ENCODE peak calls at places on chromosome 3, in six cellular contexts. Z is RKO; A is BJ; P is stimulated activated CD8-positive, alpha-beta memory T cell treated with anti-CD3 and anti-CD28 coated beads, Interleukin-4, amount 100 ng/mL, for 1 hour; W is left cardiac atrium; G is HS-27A. X is an unnamed sample.

GRCh38 chr3:190877925-190878324 is 15.4 kb upstream of the GMNC start:
- DNase-seq in Z (no peak), A (no peak), P (no peak), W (no peak), G (no peak), X (no peak)

GRCh38 chr3:63245842-63246241 is 32.3 kb upstream of the SYNPR start:
- DNase-seq in Z (no peak), A (no peak), P (no peak), W (no peak), G (no peak), X (no peak)

GRCh38 chr3:136343446-136343845 is 93.3 kb downstream of the PCCB start:
- DNase-seq in Z (no peak), A (no peak), P (no peak), W (no peak), G (no peak), X (no peak)

GRCh38 chr3:171340415-171340814 is 119.8 kb downstream of the TNIK start:
- DNase-seq in Z (no peak), A (no peak), P (no peak), W (no peak), G (no peak), X (no peak)

GRCh38 chr3:175346573-175347356 is 487.6 kb downstream of the NAALADL2 start:
- DNase-seq in Z (peak; percentile 55), A (peak; percentile 68), P (no peak), W (peak; percentile 62), G (peak; percentile 59), X (peak; percentile 42)

GRCh38 chr3:148036331-148036881 is 627.2 kb downstream of the ZIC1 start:
- DNase-seq in Z (peak; percentile 9), A (no peak), P (no peak), W (no peak), G (no peak), X (peak; percentile 87)

GRCh38 chr3:24343084-24343783 is 151.4 kb downstream of the THRB start:
- DNase-seq in Z (no peak), A (no peak), P (no peak), W (no peak), G (peak; percentile 51), X (no peak)

GRCh38 chr3:188544012-188544411 is 390.1 kb downstream of the LPP start:
- DNase-seq in Z (no peak), A (no peak), P (no peak), W (no peak), G (no peak), X (no peak)

GRCh38 chr3:192063570-192063969 is 602.6 kb downstream of the PYDC2 start:
- DNase-seq in Z (no peak), A (no peak), P (no peak), W (peak; percentile 24), G (peak; percentile 64), X (no peak)

GRCh38 chr3:99921986-99922385 is 104.3 kb downstream of the CMSS1 start:
- DNase-seq in Z (no peak), A (no peak), P (no peak), W (no peak), G (no peak), X (no peak)

GRCh38 chr3:170049146-170050000 is 11.6 kb downstream of the GPR160 start:
- DNase-seq in Z (no peak), A (no peak), P (no peak), W (no peak), G (peak; percentile 62), X (no peak)

GRCh38 chr3:50132421-50133282 is 22.5 kb upstream of the SEMA3F start:
- DNase-seq in Z (no peak), A (no peak), P (no peak), W (no peak), G (no peak), X (no peak)

GRCh38 chr3:180913582-180914404 is 1.3 kb downstream of the FXR1 start:
- DNase-seq in Z (peak; percentile 43), A (no peak), P (no peak), W (no peak), G (no peak), X (no peak)

GRCh38 chr3:126063358-126063965 is 20.5 kb downstream of the SLC41A3 start:
- DNase-seq in Z (no peak), A (no peak), P (no peak), W (no peak), G (no peak), X (no peak)

GRCh38 chr3:41164776-41165175 is 34.5 kb upstream of the CTNNB1 start:
- DNase-seq in Z (no peak), A (no peak), P (no peak), W (no peak), G (no peak), X (no peak)

GRCh38 chr3:4290272-4290893 is 12.8 kb upstream of the SETMAR start:
- DNase-seq in Z (peak; percentile 62), A (no peak), P (peak; percentile 10), W (no peak), G (no peak), X (peak; percentile 44)